ENCODE peak calls at places on chromosomes 6 and 20, in ten cellular contexts. I is renal cortical epithelial cell; T is activated CD4-positive, alpha-beta T cell treated with anti-CD3 and anti-CD28 coated beads for 1 hour; X is thoracic aorta; S is kidney glomerular epithelial cell; A is cardiac fibroblast; P is NCI-H446; F is stimulated activated naive CD8-positive, alpha-beta T cell treated with anti-CD3 and anti-CD28 coated beads, Interleukin-15, amount 100 ng/mL, for 72 hours; B is cardiac muscle cell; D is fibroblast of mammary gland. M is an unnamed sample.

GRCh38 chr6:143822584-143823024 is 20.5 kb upstream of the LTV1 start:
- DNase-seq in T (no peak), F (no peak), X (no peak), S (peak; percentile 7), I (peak; percentile 57), B (peak; percentile 74), D (peak; percentile 15), A (peak; percentile 70), P (no peak), M (no peak)

GRCh38 chr20:23368316-23369110 is 6.5 kb downstream of the GZF1 start:
- DNase-seq in I (no peak), S (no peak), F (no peak), T (no peak), P (no peak), D (peak; percentile 56), B (peak; percentile 38), A (peak; percentile 19), X (no peak), M (no peak)

GRCh38 chr20:14820771-14821170 is 483.4 kb upstream of the FLRT3 start:
- DNase-seq in P (peak; percentile 61), S (no peak), D (no peak), X (no peak), I (no peak), A (no peak), T (no peak), B (no peak), F (no peak), M (no peak)

GRCh38 chr6:74113901-74114300 is 417.9 kb downstream of the CD109 start:
- DNase-seq in I (no peak), T (no peak), F (no peak), D (no peak), X (no peak), A (no peak), P (no peak), B (no peak), S (peak; percentile 11), M (no peak)

GRCh38 chr6:165205632-165206031 is 103.8 kb downstream of the C6orf118 start:
- DNase-seq in S (no peak), I (no peak), F (no peak), D (no peak), X (no peak), A (no peak), T (no peak), B (no peak), P (no peak), M (no peak)

GRCh38 chr6:158797331-158798202 is 21.6 kb downstream of the EZR start:
- DNase-seq in I (peak; percentile 38), X (no peak), S (no peak), A (peak; percentile 86), D (peak; percentile 32), P (no peak), F (no peak), B (peak; percentile 92), T (no peak), M (no peak)

GRCh38 chr6:160132776-160133338 is 11.2 kb downstream of the SLC22A1 start:
- DNase-seq in X (no peak), F (no peak), D (peak; percentile 33), P (no peak), A (no peak), S (peak; percentile 63), T (no peak), B (peak; percentile 11), I (no peak), M (no peak)

GRCh38 chr6:153024401-153025017 is 22.0 kb upstream of the MTRF1L start:
- DNase-seq in T (no peak), A (peak; percentile 67), F (peak; percentile 46), D (peak; percentile 68), I (peak; percentile 71), X (no peak), P (peak; percentile 56), B (peak; percentile 66), S (peak; percentile 69), M (no peak)

GRCh38 chr6:26322645-26323482 is 42.1 kb upstream of the BTN3A2 start:
- DNase-seq in T (no peak), F (peak; percentile 79), S (peak; percentile 96), A (peak; percentile 92), X (no peak), B (peak; percentile 90), D (peak; percentile 93), P (peak; percentile 92), I (peak; percentile 86), M (peak; percentile 94)

GRCh38 chr6:137155830-137156229 is 17.6 kb downstream of the IL22RA2 start:
- DNase-seq in F (peak; percentile 42), A (peak; percentile 8), P (no peak), D (peak; percentile 84), B (peak; percentile 60), I (peak; percentile 90), S (peak; percentile 36), T (no peak), X (no peak), M (no peak)

GRCh38 chr20:47809561-47809960 is 24.3 kb upstream of the SULF2 start:
- DNase-seq in P (no peak), F (no peak), A (no peak), T (no peak), I (peak; percentile 72), X (no peak), B (no peak), S (no peak), D (no peak), M (no peak)

GRCh38 chr6:26017567-26017966 is 55.0 kb downstream of the TRIM38 start:
- DNase-seq in I (peak; percentile 92), P (no peak), D (peak; percentile 94), F (peak; percentile 87), B (peak; percentile 89), A (peak; percentile 87), X (peak; percentile 77), T (peak; percentile 62), S (peak; percentile 83), M (no peak)

GRCh38 chr6:124226396-124226795 is 422.7 kb downstream of the NKAIN2 start:
- DNase-seq in F (no peak), I (peak; percentile 57), T (no peak), X (no peak), B (peak; percentile 48), A (peak; percentile 47), D (peak; percentile 73), P (no peak), S (peak; percentile 40), M (no peak)

GRCh38 chr6:50699086-50699886 is 14.0 kb upstream of the TFAP2D start:
- DNase-seq in A (no peak), F (no peak), P (no peak), T (no peak), B (no peak), X (no peak), S (no peak), D (peak; percentile 2), I (no peak), M (no peak)

GRCh38 chr6:76420094-76420493 is 347.6 kb upstream of the IMPG1 start:
- DNase-seq in T (no peak), F (no peak), P (no peak), A (no peak), I (no peak), B (no peak), S (no peak), D (no peak), X (no peak), M (no peak)

GRCh38 chr6:89479902-89480301 is 47.0 kb downstream of the ANKRD6 start:
- DNase-seq in P (no peak), T (no peak), D (no peak), B (no peak), X (no peak), F (no peak), I (no peak), S (no peak), A (no peak), M (no peak)

GRCh38 chr6:52516943-52517342 is 59.9 kb downstream of the TRAM2 start:
- DNase-seq in S (no peak), P (no peak), I (no peak), X (no peak), B (no peak), D (no peak), A (no peak), T (no peak), F (no peak), M (no peak)

GRCh38 chr6:35305117-35305516 is 7.5 kb downstream of the DEF6 start:
- DNase-seq in X (no peak), B (no peak), A (no peak), I (no peak), S (no peak), T (no peak), F (no peak), D (no peak), P (no peak), M (no peak)

GRCh38 chr6:44051516-44051915 is 75.7 kb downstream of the MRPL14 start:
- DNase-seq in T (no peak), D (peak; percentile 89), X (no peak), P (no peak), S (no peak), I (peak; percentile 92), A (peak; percentile 76), B (peak; percentile 78), F (no peak), M (no peak)

GRCh38 chr20:48437146-48437545 is 390.7 kb downstream of the PREX1 start:
- DNase-seq in S (no peak), B (no peak), P (no peak), X (no peak), F (no peak), T (no peak), A (no peak), I (no peak), D (no peak), M (no peak)

GRCh38 chr6:34656378-34657036 is 40.1 kb downstream of the ILRUN start:
- DNase-seq in A (peak; percentile 54), T (no peak), P (peak; percentile 59), I (peak; percentile 57), F (peak; percentile 15), D (peak; percentile 92), S (no peak), B (peak; percentile 57), X (no peak), M (no peak)

GRCh38 chr6:138038148-138038870 is 68.9 kb downstream of the PERP start:
- DNase-seq in D (no peak), P (no peak), B (no peak), I (peak; percentile 29), T (no peak), F (no peak), S (no peak), X (no peak), A (no peak), M (no peak)

GRCh38 chr6:122347251-122347650 is 52.2 kb upstream of the HSF2 start:
- DNase-seq in F (no peak), X (no peak), D (peak; percentile 5), A (no peak), P (no peak), T (no peak), S (no peak), I (no peak), B (no peak), M (no peak)

GRCh38 chr6:156111913-156112312 is 656.3 kb upstream of the NOX3 start:
- DNase-seq in A (no peak), P (no peak), I (no peak), D (no peak), B (no peak), T (no peak), S (no peak), F (no peak), X (no peak), M (peak; percentile 25)

GRCh38 chr6:34386316-34387137 is 5.9 kb downstream of the NUDT3 start:
- DNase-seq in F (no peak), B (peak; percentile 92), T (no peak), I (peak; percentile 79), P (no peak), X (no peak), S (no peak), A (peak; percentile 87), D (peak; percentile 98), M (no peak)

GRCh38 chr20:12482661-12483060 is 526.1 kb upstream of the SPTLC3 start:
- DNase-seq in S (no peak), A (peak; percentile 14), I (no peak), B (peak; percentile 13), X (no peak), P (no peak), F (no peak), T (no peak), D (peak; percentile 2), M (no peak)

GRCh38 chr6:73521351-73522254 is 771 bp upstream of the EEF1A1 start:
- DNase-seq in F (no peak), D (peak; percentile 91), S (peak; percentile 78), I (peak; percentile 66), T (peak; percentile 69), A (peak; percentile 84), X (peak; percentile 21), B (peak; percentile 86), P (peak; percentile 83), M (peak; percentile 79)

GRCh38 chr20:24619212-24619611 is 149.8 kb downstream of the SYNDIG1 start:
- DNase-seq in I (no peak), S (no peak), B (no peak), D (no peak), X (no peak), T (no peak), P (no peak), A (no peak), F (no peak), M (no peak)

M was measured in DMS 273 treated with DMSO at 0.1 percent for 48 hours.